ENCODE peak calls at places on chromosomes 7 and 10, in seven cellular contexts. One of them, this sample, is unnamed.

GRCh38 chr7:101911011-101911799 is 93.8 kb downstream of the CUX1 start:
- DNase-seq in tibial artery: no peak
- DNase-seq in BE2C: no peak
- DNase-seq in kidney: no peak
- DNase-seq in stomach: no peak
- DNase-seq in Panc1: no peak
- DNase-seq in mucosa of descending colon: no peak
- DNase-seq in this sample: no peak

GRCh38 chr7:47551550-47552121 is 30.3 kb downstream of the TNS3 start:
- DNase-seq in tibial artery: no peak
- DNase-seq in BE2C: no peak
- DNase-seq in kidney: no peak
- DNase-seq in stomach: no peak
- DNase-seq in Panc1: no peak
- DNase-seq in mucosa of descending colon: peak
- DNase-seq in this sample: peak

GRCh38 chr10:86632009-86632800 is 22.1 kb upstream of the OPN4 start:
- DNase-seq in tibial artery: no peak
- DNase-seq in BE2C: no peak
- DNase-seq in kidney: no peak
- DNase-seq in stomach: peak
- DNase-seq in Panc1: no peak
- DNase-seq in mucosa of descending colon: no peak
- DNase-seq in this sample: no peak

GRCh38 chr10:26222563-26222962 is 6.0 kb downstream of the GAD2 start:
- DNase-seq in tibial artery: no peak
- DNase-seq in BE2C: no peak
- DNase-seq in kidney: no peak
- DNase-seq in stomach: no peak
- DNase-seq in Panc1: no peak
- DNase-seq in mucosa of descending colon: no peak
- DNase-seq in this sample: no peak

GRCh38 chr7:100372694-100373093 is 593 bp upstream of the PILRA start:
- DNase-seq in tibial artery: no peak
- DNase-seq in BE2C: no peak
- DNase-seq in kidney: peak
- DNase-seq in stomach: no peak
- DNase-seq in Panc1: no peak
- DNase-seq in mucosa of descending colon: no peak
- DNase-seq in this sample: no peak

GRCh38 chr7:100547872-100548271 is 8.9 kb downstream of the AGFG2 start:
- DNase-seq in tibial artery: no peak
- DNase-seq in BE2C: no peak
- DNase-seq in kidney: no peak
- DNase-seq in stomach: no peak
- DNase-seq in Panc1: no peak
- DNase-seq in mucosa of descending colon: no peak
- DNase-seq in this sample: peak

GRCh38 chr7:78542981-78543380 is 744.4 kb downstream of the PHTF2 start:
- DNase-seq in tibial artery: no peak
- DNase-seq in BE2C: no peak
- DNase-seq in kidney: no peak
- DNase-seq in stomach: no peak
- DNase-seq in Panc1: no peak
- DNase-seq in mucosa of descending colon: no peak
- DNase-seq in this sample: no peak

GRCh38 chr7:98869374-98870070 is at the start of gene TMEM130:
- DNase-seq in tibial artery: no peak
- DNase-seq in BE2C: no peak
- DNase-seq in kidney: peak
- DNase-seq in stomach: no peak
- DNase-seq in Panc1: no peak
- DNase-seq in mucosa of descending colon: peak
- DNase-seq in this sample: no peak

GRCh38 chr7:13850185-13850752 is 139.2 kb downstream of the ETV1 start:
- DNase-seq in tibial artery: no peak
- DNase-seq in BE2C: peak
- DNase-seq in kidney: no peak
- DNase-seq in stomach: no peak
- DNase-seq in Panc1: peak
- DNase-seq in mucosa of descending colon: no peak
- DNase-seq in this sample: peak

GRCh38 chr7:76129836-76130235 is 71.9 kb upstream of the SRRM3 start:
- DNase-seq in tibial artery: no peak
- DNase-seq in BE2C: no peak
- DNase-seq in kidney: no peak
- DNase-seq in stomach: no peak
- DNase-seq in Panc1: no peak
- DNase-seq in mucosa of descending colon: no peak
- DNase-seq in this sample: no peak

GRCh38 chr10:22792161-22792560 is 77.8 kb upstream of the PIP4K2A start:
- DNase-seq in tibial artery: no peak
- DNase-seq in BE2C: no peak
- DNase-seq in kidney: no peak
- DNase-seq in stomach: no peak
- DNase-seq in Panc1: no peak
- DNase-seq in mucosa of descending colon: no peak
- DNase-seq in this sample: no peak

GRCh38 chr7:6092953-6093354 is 61.8 kb downstream of the ANKRD61 start:
- DNase-seq in tibial artery: no peak
- DNase-seq in BE2C: no peak
- DNase-seq in kidney: peak
- DNase-seq in stomach: no peak
- DNase-seq in Panc1: no peak
- DNase-seq in mucosa of descending colon: no peak
- DNase-seq in this sample: no peak

GRCh38 chr10:74799840-74800239 is 26.6 kb upstream of the KAT6B start:
- DNase-seq in tibial artery: no peak
- DNase-seq in BE2C: no peak
- DNase-seq in kidney: no peak
- DNase-seq in stomach: no peak
- DNase-seq in Panc1: peak
- DNase-seq in mucosa of descending colon: no peak
- DNase-seq in this sample: peak

GRCh38 chr10:84296071-84296981 is 32.1 kb upstream of the CCSER2 start:
- DNase-seq in tibial artery: peak
- DNase-seq in BE2C: no peak
- DNase-seq in kidney: no peak
- DNase-seq in stomach: no peak
- DNase-seq in Panc1: no peak
- DNase-seq in mucosa of descending colon: no peak
- DNase-seq in this sample: peak

GRCh38 chr7:46848944-46849343 is 733.0 kb downstream of the TNS3 start:
- DNase-seq in tibial artery: no peak
- DNase-seq in BE2C: no peak
- DNase-seq in kidney: no peak
- DNase-seq in stomach: no peak
- DNase-seq in Panc1: no peak
- DNase-seq in mucosa of descending colon: no peak
- DNase-seq in this sample: no peak

GRCh38 chr10:29529146-29529545 is 105.6 kb downstream of the SVIL start:
- DNase-seq in tibial artery: no peak
- DNase-seq in BE2C: no peak
- DNase-seq in kidney: no peak
- DNase-seq in stomach: no peak
- DNase-seq in Panc1: no peak
- DNase-seq in mucosa of descending colon: no peak
- DNase-seq in this sample: no peak

GRCh38 chr7:30470163-30470770 is 8.3 kb downstream of the NOD1 start:
- DNase-seq in tibial artery: peak
- DNase-seq in BE2C: peak
- DNase-seq in kidney: no peak
- DNase-seq in stomach: no peak
- DNase-seq in Panc1: no peak
- DNase-seq in mucosa of descending colon: no peak
- DNase-seq in this sample: peak

GRCh38 chr10:27197980-27198645 is 42.5 kb downstream of the ACBD5 start:
- DNase-seq in tibial artery: no peak
- DNase-seq in BE2C: peak
- DNase-seq in kidney: no peak
- DNase-seq in stomach: no peak
- DNase-seq in Panc1: no peak
- DNase-seq in mucosa of descending colon: no peak
- DNase-seq in this sample: peak

GRCh38 chr10:120732643-120733313 is 118.4 kb upstream of the WDR11 start:
- DNase-seq in tibial artery: no peak
- DNase-seq in BE2C: no peak
- DNase-seq in kidney: no peak
- DNase-seq in stomach: no peak
- DNase-seq in Panc1: no peak
- DNase-seq in mucosa of descending colon: no peak
- DNase-seq in this sample: no peak

GRCh38 chr10:131246775-131247174 is 64.7 kb downstream of the TCERG1L start:
- DNase-seq in tibial artery: no peak
- DNase-seq in BE2C: no peak
- DNase-seq in kidney: no peak
- DNase-seq in stomach: no peak
- DNase-seq in Panc1: no peak
- DNase-seq in mucosa of descending colon: no peak
- DNase-seq in this sample: no peak

GRCh38 chr10:98047009-98047741 is 16.8 kb upstream of the CRTAC1 start:
- DNase-seq in tibial artery: no peak
- DNase-seq in BE2C: peak
- DNase-seq in kidney: no peak
- DNase-seq in stomach: no peak
- DNase-seq in Panc1: no peak
- DNase-seq in mucosa of descending colon: no peak
- DNase-seq in this sample: peak

GRCh38 chr10:132542086-132542775 is 4.6 kb downstream of the INPP5A start:
- DNase-seq in tibial artery: peak
- DNase-seq in BE2C: no peak
- DNase-seq in kidney: peak
- DNase-seq in stomach: no peak
- DNase-seq in Panc1: no peak
- DNase-seq in mucosa of descending colon: peak
- DNase-seq in this sample: no peak
- H3K4me3 ChIP-seq in tibial artery: no peak
- H3K4me3 ChIP-seq in BE2C: no peak
- H3K4me3 ChIP-seq in kidney: no peak
- H3K4me3 ChIP-seq in stomach: no peak
- H3K4me3 ChIP-seq in Panc1: no peak
- H3K4me3 ChIP-seq in mucosa of descending colon: no peak
- H3K4me3 ChIP-seq in this sample: no peak

DNA sequence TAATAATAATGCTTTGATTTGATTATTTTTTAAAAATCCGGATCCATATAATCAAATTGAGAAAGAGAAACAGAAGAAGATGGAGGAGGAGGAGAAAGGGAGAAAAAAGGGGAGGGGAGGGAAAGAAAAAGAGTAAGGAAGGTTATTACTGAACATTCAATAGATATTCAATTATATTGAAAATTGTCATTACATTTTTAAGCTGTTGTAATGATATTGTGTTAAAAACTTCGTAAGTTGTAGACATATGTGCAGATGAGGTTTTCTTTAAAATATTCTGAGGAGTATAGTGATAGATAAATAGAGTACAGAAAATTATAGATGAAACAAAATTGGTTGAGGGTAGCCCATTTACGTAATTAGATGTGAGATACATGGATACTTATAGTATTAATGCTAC is 933.0 kb upstream of the PHF14 start:
- DNase-seq in tibial artery: no peak
- DNase-seq in BE2C: no peak
- DNase-seq in kidney: no peak
- DNase-seq in stomach: no peak
- DNase-seq in Panc1: no peak
- DNase-seq in mucosa of descending colon: no peak
- DNase-seq in this sample: no peak
- TF ChIP-seq CTCF in tibial artery: no peak
- TF ChIP-seq CTCF in BE2C: no peak
- TF ChIP-seq CTCF in kidney: no peak
- TF ChIP-seq CTCF in stomach: no peak
- TF ChIP-seq CTCF in Panc1: no peak
- TF ChIP-seq CTCF in mucosa of descending colon: no peak
- TF ChIP-seq CTCF in this sample: no peak

GRCh38 chr10:114045738-114046458 is 2.2 kb downstream of the ADRB1 start:
- DNase-seq in tibial artery: no peak
- DNase-seq in BE2C: no peak
- DNase-seq in kidney: no peak
- DNase-seq in stomach: no peak
- DNase-seq in Panc1: no peak
- DNase-seq in mucosa of descending colon: no peak
- DNase-seq in this sample: no peak

GRCh38 chr10:114042895-114043531 is 653 bp upstream of the ADRB1 start:
- DNase-seq in tibial artery: no peak
- DNase-seq in BE2C: no peak
- DNase-seq in kidney: peak
- DNase-seq in stomach: peak
- DNase-seq in Panc1: no peak
- DNase-seq in mucosa of descending colon: peak
- DNase-seq in this sample: peak

GRCh38 chr10:114045071-114045737 is 1.5 kb downstream of the ADRB1 start:
- DNase-seq in tibial artery: no peak
- DNase-seq in BE2C: peak
- DNase-seq in kidney: no peak
- DNase-seq in stomach: peak
- DNase-seq in Panc1: no peak
- DNase-seq in mucosa of descending colon: peak
- DNase-seq in this sample: no peak

GRCh38 chr10:114043532-114044250 is at the start of gene ADRB1:
- DNase-seq in tibial artery: peak
- DNase-seq in BE2C: peak
- DNase-seq in kidney: peak
- DNase-seq in stomach: peak
- DNase-seq in Panc1: no peak
- DNase-seq in mucosa of descending colon: peak
- DNase-seq in this sample: no peak

GRCh38 chr10:114044251-114045070 is 795 bp downstream of the ADRB1 start:
- DNase-seq in tibial artery: no peak
- DNase-seq in BE2C: no peak
- DNase-seq in kidney: no peak
- DNase-seq in stomach: no peak
- DNase-seq in Panc1: no peak
- DNase-seq in mucosa of descending colon: no peak
- DNase-seq in this sample: no peak
- H3K4me3 ChIP-seq in tibial artery: peak
- H3K4me3 ChIP-seq in BE2C: no peak
- H3K4me3 ChIP-seq in kidney: peak
- H3K4me3 ChIP-seq in stomach: peak
- H3K4me3 ChIP-seq in Panc1: no peak
- H3K4me3 ChIP-seq in mucosa of descending colon: no peak
- H3K4me3 ChIP-seq in this sample: no peak

GRCh38 chr7:148265896-148266295 is 324.7 kb upstream of the C7orf33 start:
- DNase-seq in tibial artery: no peak
- DNase-seq in BE2C: no peak
- DNase-seq in kidney: no peak
- DNase-seq in stomach: no peak
- DNase-seq in Panc1: no peak
- DNase-seq in mucosa of descending colon: no peak
- DNase-seq in this sample: no peak

GRCh38 chr7:148261996-148262688 is 328.4 kb upstream of the C7orf33 start:
- DNase-seq in tibial artery: no peak
- DNase-seq in BE2C: no peak
- DNase-seq in kidney: no peak
- DNase-seq in stomach: no peak
- DNase-seq in Panc1: no peak
- DNase-seq in mucosa of descending colon: no peak
- DNase-seq in this sample: no peak

GRCh38 chr7:148262721-148263229 is 327.8 kb upstream of the C7orf33 start:
- DNase-seq in tibial artery: peak
- DNase-seq in BE2C: peak
- DNase-seq in kidney: peak
- DNase-seq in stomach: peak
- DNase-seq in Panc1: peak
- DNase-seq in mucosa of descending colon: no peak
- DNase-seq in this sample: peak

GRCh38 chr7:148261523-148261922 is 329.0 kb upstream of the C7orf33 start:
- DNase-seq in tibial artery: no peak
- DNase-seq in BE2C: no peak
- DNase-seq in kidney: no peak
- DNase-seq in stomach: no peak
- DNase-seq in Panc1: no peak
- DNase-seq in mucosa of descending colon: no peak
- DNase-seq in this sample: no peak

GRCh38 chr7:148264933-148265557 is 325.5 kb upstream of the C7orf33 start:
- DNase-seq in tibial artery: no peak
- DNase-seq in BE2C: peak
- DNase-seq in kidney: no peak
- DNase-seq in stomach: no peak
- DNase-seq in Panc1: peak
- DNase-seq in mucosa of descending colon: no peak
- DNase-seq in this sample: peak
- TF ChIP-seq CTCF in tibial artery: peak
- TF ChIP-seq CTCF in BE2C: peak
- TF ChIP-seq CTCF in kidney: peak
- TF ChIP-seq CTCF in stomach: no peak
- TF ChIP-seq CTCF in Panc1: peak
- TF ChIP-seq CTCF in mucosa of descending colon: peak
- TF ChIP-seq CTCF in this sample: peak